ENCODE peak calls at places on chromosomes 6 and 20, in eight cellular contexts. One of them, this sample, is unnamed.

GRCh38 chr6:2020909-2021308 is 224.5 kb downstream of the GMDS start:
- DNase-seq in PC-9: no peak
- DNase-seq in ovary: no peak
- DNase-seq in effector memory CD4-positive, alpha-beta T cell: no peak
- DNase-seq in GM12878: no peak
- DNase-seq in Panc1: no peak
- DNase-seq in upper lobe of left lung: no peak
- DNase-seq in upper lobe of right lung: no peak
- DNase-seq in this sample: no peak

GRCh38 chr6:141029908-141030307 is 1102.8 kb upstream of the GJE1 start:
- DNase-seq in PC-9: no peak
- DNase-seq in ovary: no peak
- DNase-seq in effector memory CD4-positive, alpha-beta T cell: no peak
- DNase-seq in GM12878: no peak
- DNase-seq in Panc1: no peak
- DNase-seq in upper lobe of left lung: peak; percentile 22
- DNase-seq in upper lobe of right lung: no peak
- DNase-seq in this sample: no peak

GRCh38 chr20:9087531-9088217 is 18.8 kb downstream of the PLCB4 start:
- DNase-seq in PC-9: no peak
- DNase-seq in ovary: no peak
- DNase-seq in effector memory CD4-positive, alpha-beta T cell: no peak
- DNase-seq in GM12878: no peak
- DNase-seq in Panc1: no peak
- DNase-seq in upper lobe of left lung: no peak
- DNase-seq in upper lobe of right lung: no peak
- DNase-seq in this sample: no peak

GRCh38 chr20:46549188-46549967 is 1.1 kb downstream of the OCSTAMP start:
- DNase-seq in PC-9: no peak
- DNase-seq in ovary: no peak
- DNase-seq in effector memory CD4-positive, alpha-beta T cell: no peak
- DNase-seq in GM12878: no peak
- DNase-seq in Panc1: no peak
- DNase-seq in upper lobe of left lung: no peak
- DNase-seq in upper lobe of right lung: no peak
- DNase-seq in this sample: no peak

GRCh38 chr6:121549741-121550140 is 114.3 kb downstream of the GJA1 start:
- DNase-seq in PC-9: no peak
- DNase-seq in ovary: no peak
- DNase-seq in effector memory CD4-positive, alpha-beta T cell: no peak
- DNase-seq in GM12878: no peak
- DNase-seq in Panc1: no peak
- DNase-seq in upper lobe of left lung: no peak
- DNase-seq in upper lobe of right lung: no peak
- DNase-seq in this sample: no peak

GRCh38 chr20:17518339-17519052 is 12.7 kb downstream of the BFSP1 start:
- DNase-seq in PC-9: no peak
- DNase-seq in ovary: peak; percentile 87
- DNase-seq in effector memory CD4-positive, alpha-beta T cell: no peak
- DNase-seq in GM12878: no peak
- DNase-seq in Panc1: no peak
- DNase-seq in upper lobe of left lung: no peak
- DNase-seq in upper lobe of right lung: no peak
- DNase-seq in this sample: no peak

GRCh38 chr6:110307368-110307767 is 50.8 kb downstream of the METTL24 start:
- DNase-seq in PC-9: no peak
- DNase-seq in ovary: no peak
- DNase-seq in effector memory CD4-positive, alpha-beta T cell: no peak
- DNase-seq in GM12878: no peak
- DNase-seq in Panc1: no peak
- DNase-seq in upper lobe of left lung: no peak
- DNase-seq in upper lobe of right lung: no peak
- DNase-seq in this sample: no peak

GRCh38 chr6:93176070-93176469 is 243.3 kb downstream of the EPHA7 start:
- DNase-seq in PC-9: no peak
- DNase-seq in ovary: no peak
- DNase-seq in effector memory CD4-positive, alpha-beta T cell: no peak
- DNase-seq in GM12878: peak; percentile 19
- DNase-seq in Panc1: no peak
- DNase-seq in upper lobe of left lung: no peak
- DNase-seq in upper lobe of right lung: no peak
- DNase-seq in this sample: no peak

GRCh38 chr20:8646026-8646425 is 422.9 kb upstream of the PLCB4 start:
- DNase-seq in PC-9: no peak
- DNase-seq in ovary: no peak
- DNase-seq in effector memory CD4-positive, alpha-beta T cell: no peak
- DNase-seq in GM12878: no peak
- DNase-seq in Panc1: no peak
- DNase-seq in upper lobe of left lung: no peak
- DNase-seq in upper lobe of right lung: no peak
- DNase-seq in this sample: no peak

GRCh38 chr20:49582413-49583334 is 14.7 kb upstream of the PTGIS start:
- DNase-seq in PC-9: no peak
- DNase-seq in ovary: no peak
- DNase-seq in effector memory CD4-positive, alpha-beta T cell: no peak
- DNase-seq in GM12878: no peak
- DNase-seq in Panc1: no peak
- DNase-seq in upper lobe of left lung: no peak
- DNase-seq in upper lobe of right lung: no peak
- DNase-seq in this sample: no peak

GRCh38 chr6:44085219-44085618 is 42.0 kb downstream of the MRPL14 start:
- DNase-seq in PC-9: no peak
- DNase-seq in ovary: no peak
- DNase-seq in effector memory CD4-positive, alpha-beta T cell: no peak
- DNase-seq in GM12878: no peak
- DNase-seq in Panc1: no peak
- DNase-seq in upper lobe of left lung: no peak
- DNase-seq in upper lobe of right lung: no peak
- DNase-seq in this sample: no peak

GRCh38 chr6:44081753-44082152 is 45.5 kb downstream of the MRPL14 start:
- DNase-seq in PC-9: no peak
- DNase-seq in ovary: no peak
- DNase-seq in effector memory CD4-positive, alpha-beta T cell: no peak
- DNase-seq in GM12878: no peak
- DNase-seq in Panc1: no peak
- DNase-seq in upper lobe of left lung: no peak
- DNase-seq in upper lobe of right lung: no peak
- DNase-seq in this sample: no peak

GRCh38 chr6:44080561-44081521 is 46.4 kb downstream of the MRPL14 start:
- DNase-seq in PC-9: no peak
- DNase-seq in ovary: no peak
- DNase-seq in effector memory CD4-positive, alpha-beta T cell: no peak
- DNase-seq in GM12878: no peak
- DNase-seq in Panc1: no peak
- DNase-seq in upper lobe of left lung: no peak
- DNase-seq in upper lobe of right lung: no peak
- DNase-seq in this sample: no peak

GRCh38 chr6:44084231-44085014 is 42.8 kb downstream of the MRPL14 start:
- DNase-seq in PC-9: no peak
- DNase-seq in ovary: no peak
- DNase-seq in effector memory CD4-positive, alpha-beta T cell: no peak
- DNase-seq in GM12878: no peak
- DNase-seq in Panc1: no peak
- DNase-seq in upper lobe of left lung: no peak
- DNase-seq in upper lobe of right lung: no peak
- DNase-seq in this sample: no peak

DNA sequence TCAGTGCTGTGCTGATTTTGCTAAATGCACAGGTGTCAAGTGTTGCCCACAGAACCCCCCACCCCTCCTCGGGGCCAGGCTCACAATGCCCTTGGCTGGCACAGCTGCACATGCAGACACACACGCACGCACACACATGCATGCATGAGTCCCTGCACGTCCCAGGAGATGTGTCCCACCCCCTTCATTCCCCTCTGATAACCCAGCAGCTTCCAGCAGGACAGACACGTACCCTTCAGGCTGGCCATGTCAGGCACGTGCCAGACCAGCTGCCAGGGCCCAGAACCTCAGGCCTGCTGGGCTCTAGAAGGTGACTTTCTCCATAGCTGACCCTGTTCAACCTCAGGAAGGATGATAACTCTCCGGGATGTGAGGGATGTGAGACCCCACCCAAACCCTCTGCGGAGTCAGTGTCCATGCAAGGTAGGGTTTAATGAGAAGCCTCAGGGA is 44.4 kb downstream of the MRPL14 start:
- DNase-seq in PC-9: no peak
- DNase-seq in ovary: no peak
- DNase-seq in effector memory CD4-positive, alpha-beta T cell: no peak
- DNase-seq in GM12878: no peak
- DNase-seq in Panc1: no peak
- DNase-seq in upper lobe of left lung: no peak
- DNase-seq in upper lobe of right lung: no peak
- DNase-seq in this sample: no peak
- H3K4me1 ChIP-seq in PC-9: peaks cover 29% of the 10 kb centered on the region
- H3K4me1 ChIP-seq in ovary: no peaks in the 10 kb centered on the region
- H3K4me1 ChIP-seq in effector memory CD4-positive, alpha-beta T cell: no peaks in the 10 kb centered on the region
- H3K4me1 ChIP-seq in GM12878: peaks cover 19% of the 10 kb centered on the region
- H3K4me1 ChIP-seq in Panc1: no peaks in the 10 kb centered on the region
- H3K4me1 ChIP-seq in upper lobe of left lung: no peaks in the 10 kb centered on the region
- H3K4me1 ChIP-seq in upper lobe of right lung: no peaks in the 10 kb centered on the region
- H3K4me1 ChIP-seq in this sample: no peaks in the 10 kb centered on the region

GRCh38 chr6:168180548-168181011 is 101.6 kb upstream of the FRMD1 start:
- DNase-seq in PC-9: no peak
- DNase-seq in ovary: no peak
- DNase-seq in effector memory CD4-positive, alpha-beta T cell: no peak
- DNase-seq in GM12878: peak; percentile 2
- DNase-seq in Panc1: no peak
- DNase-seq in upper lobe of left lung: no peak
- DNase-seq in upper lobe of right lung: no peak
- DNase-seq in this sample: no peak

GRCh38 chr6:168183613-168183970 is 104.6 kb upstream of the FRMD1 start:
- DNase-seq in PC-9: no peak
- DNase-seq in ovary: no peak
- DNase-seq in effector memory CD4-positive, alpha-beta T cell: no peak
- DNase-seq in GM12878: no peak
- DNase-seq in Panc1: no peak
- DNase-seq in upper lobe of left lung: no peak
- DNase-seq in upper lobe of right lung: no peak
- DNase-seq in this sample: no peak

GRCh38 chr6:168181316-168181715 is 102.3 kb upstream of the FRMD1 start:
- DNase-seq in PC-9: no peak
- DNase-seq in ovary: no peak
- DNase-seq in effector memory CD4-positive, alpha-beta T cell: no peak
- DNase-seq in GM12878: no peak
- DNase-seq in Panc1: no peak
- DNase-seq in upper lobe of left lung: no peak
- DNase-seq in upper lobe of right lung: no peak
- DNase-seq in this sample: no peak

GRCh38 chr6:168182908-168183612 is 104.0 kb upstream of the FRMD1 start:
- DNase-seq in PC-9: no peak
- DNase-seq in ovary: no peak
- DNase-seq in effector memory CD4-positive, alpha-beta T cell: no peak
- DNase-seq in GM12878: no peak
- DNase-seq in Panc1: no peak
- DNase-seq in upper lobe of left lung: no peak
- DNase-seq in upper lobe of right lung: no peak
- DNase-seq in this sample: no peak

GRCh38 chr6:168181776-168182765 is 103.1 kb upstream of the FRMD1 start:
- DNase-seq in PC-9: no peak
- DNase-seq in ovary: no peak
- DNase-seq in effector memory CD4-positive, alpha-beta T cell: no peak
- DNase-seq in GM12878: no peak
- DNase-seq in Panc1: no peak
- DNase-seq in upper lobe of left lung: no peak
- DNase-seq in upper lobe of right lung: no peak
- DNase-seq in this sample: no peak
- H3K4me1 ChIP-seq in PC-9: no peaks in the 10 kb centered on the region
- H3K4me1 ChIP-seq in ovary: no peaks in the 10 kb centered on the region
- H3K4me1 ChIP-seq in effector memory CD4-positive, alpha-beta T cell: no peaks in the 10 kb centered on the region
- H3K4me1 ChIP-seq in GM12878: no peaks in the 10 kb centered on the region
- H3K4me1 ChIP-seq in Panc1: no peaks in the 10 kb centered on the region
- H3K4me1 ChIP-seq in upper lobe of left lung: no peaks in the 10 kb centered on the region
- H3K4me1 ChIP-seq in upper lobe of right lung: no peaks in the 10 kb centered on the region
- H3K4me1 ChIP-seq in this sample: no peaks in the 10 kb centered on the region

GRCh38 chr20:45064812-45065211 is 36.1 kb downstream of the KCNS1 start:
- DNase-seq in PC-9: no peak
- DNase-seq in ovary: no peak
- DNase-seq in effector memory CD4-positive, alpha-beta T cell: no peak
- DNase-seq in GM12878: no peak
- DNase-seq in Panc1: no peak
- DNase-seq in upper lobe of left lung: no peak
- DNase-seq in upper lobe of right lung: no peak
- DNase-seq in this sample: no peak
- H3K4me1 ChIP-seq in PC-9: peaks cover 37% of the 10 kb centered on the region
- H3K4me1 ChIP-seq in ovary: no peaks in the 10 kb centered on the region
- H3K4me1 ChIP-seq in effector memory CD4-positive, alpha-beta T cell: no peaks in the 10 kb centered on the region
- H3K4me1 ChIP-seq in GM12878: no peaks in the 10 kb centered on the region
- H3K4me1 ChIP-seq in Panc1: no peaks in the 10 kb centered on the region
- H3K4me1 ChIP-seq in upper lobe of left lung: peaks cover 12% of the 10 kb centered on the region
- H3K4me1 ChIP-seq in upper lobe of right lung: no peaks in the 10 kb centered on the region
- H3K4me1 ChIP-seq in this sample: peaks cover 35% of the 10 kb centered on the region

GRCh38 chr6:50096267-50096666 is 46.5 kb upstream of the DEFB112 start:
- DNase-seq in PC-9: no peak
- DNase-seq in ovary: no peak
- DNase-seq in effector memory CD4-positive, alpha-beta T cell: no peak
- DNase-seq in GM12878: no peak
- DNase-seq in Panc1: no peak
- DNase-seq in upper lobe of left lung: no peak
- DNase-seq in upper lobe of right lung: no peak
- DNase-seq in this sample: no peak
- H3K4me1 ChIP-seq in PC-9: no peaks in the 10 kb centered on the region
- H3K4me1 ChIP-seq in ovary: no peaks in the 10 kb centered on the region
- H3K4me1 ChIP-seq in effector memory CD4-positive, alpha-beta T cell: no peaks in the 10 kb centered on the region
- H3K4me1 ChIP-seq in GM12878: no peaks in the 10 kb centered on the region
- H3K4me1 ChIP-seq in Panc1: no peaks in the 10 kb centered on the region
- H3K4me1 ChIP-seq in upper lobe of left lung: no peaks in the 10 kb centered on the region
- H3K4me1 ChIP-seq in upper lobe of right lung: no peaks in the 10 kb centered on the region
- H3K4me1 ChIP-seq in this sample: no peaks in the 10 kb centered on the region

DNA sequence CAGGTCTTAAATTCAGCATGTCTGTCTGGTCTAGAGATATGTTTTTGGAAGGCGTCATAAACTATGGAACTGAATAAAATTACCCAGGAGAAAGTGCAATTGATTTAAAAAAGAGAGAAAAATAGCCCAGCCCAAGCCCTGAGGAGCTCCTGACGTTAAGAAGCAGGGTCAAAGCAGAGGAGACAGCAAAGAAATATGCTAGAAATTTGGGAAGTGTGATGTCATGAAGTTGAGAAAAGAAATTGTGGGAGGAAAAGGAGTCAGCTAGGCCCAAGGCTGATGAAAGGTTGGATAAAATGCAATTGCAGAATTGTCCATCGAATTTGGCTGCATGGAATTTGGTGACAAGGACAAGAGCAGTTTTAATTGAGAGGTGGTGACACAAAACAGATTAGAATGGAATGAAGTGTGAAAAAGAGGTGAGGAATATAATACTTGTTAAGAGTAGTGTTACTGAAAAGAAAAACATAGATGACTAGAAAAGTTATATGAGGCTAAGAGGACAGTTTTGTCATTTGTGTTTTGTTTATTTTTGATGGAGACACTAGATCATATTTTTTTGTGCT is 381.6 kb downstream of the LAMA2 start:
- DNase-seq in PC-9: no peak
- DNase-seq in ovary: no peak
- DNase-seq in effector memory CD4-positive, alpha-beta T cell: no peak
- DNase-seq in GM12878: no peak
- DNase-seq in Panc1: no peak
- DNase-seq in upper lobe of left lung: no peak
- DNase-seq in upper lobe of right lung: no peak
- DNase-seq in this sample: no peak
- H3K4me1 ChIP-seq in PC-9: peaks cover 4% of the 10 kb centered on the region
- H3K4me1 ChIP-seq in ovary: no peaks in the 10 kb centered on the region
- H3K4me1 ChIP-seq in effector memory CD4-positive, alpha-beta T cell: no peaks in the 10 kb centered on the region
- H3K4me1 ChIP-seq in GM12878: no peaks in the 10 kb centered on the region
- H3K4me1 ChIP-seq in Panc1: no peaks in the 10 kb centered on the region
- H3K4me1 ChIP-seq in upper lobe of left lung: no peaks in the 10 kb centered on the region
- H3K4me1 ChIP-seq in upper lobe of right lung: no peaks in the 10 kb centered on the region
- H3K4me1 ChIP-seq in this sample: no peaks in the 10 kb centered on the region

This sample was measured in CD8-positive, alpha-beta memory T cell.